ENCODE peak calls at places on chromosomes 12 and 14, in nine cellular contexts. V, U, F, L, Z, S, K, O and N are unnamed samples. For H3K27me3 and H3K36me3, the result is how much of the 10 kb centered on the place peaks cover.

GRCh38 chr12:26188132-26188531 is 7.2 kb upstream of the SSPN start:
- DNase-seq in V (no peak), U (no peak), F (no peak), L (no peak), Z (no peak), S (no peak), K (no peak), O (no peak), N (no peak)

GRCh38 chr14:52076334-52076733 is 7.5 kb upstream of the NID2 start:
- DNase-seq in V (no peak), U (peak), F (no peak), L (no peak), Z (no peak), S (no peak), K (no peak), O (no peak), N (no peak)

GRCh38 chr14:22178330-22178981 is 410.6 kb downstream of the DAD1 start:
- DNase-seq in V (no peak), U (no peak), F (no peak), L (no peak), Z (no peak), S (no peak), K (no peak), O (no peak), N (no peak)

GRCh38 chr12:15045451-15045850 is 72.6 kb downstream of the PDE6H start:
- DNase-seq in V (no peak), U (no peak), F (no peak), L (no peak), Z (no peak), S (no peak), K (no peak), O (no peak), N (no peak)

GRCh38 chr12:122955151-122955550 is 11.1 kb downstream of the ABCB9 start:
- DNase-seq in V (no peak), U (no peak), F (no peak), L (no peak), Z (no peak), S (no peak), K (no peak), O (no peak), N (no peak)

GRCh38 chr14:81516941-81517797 is 16.5 kb downstream of the SEL1L start:
- DNase-seq in V (no peak), U (no peak), F (peak), L (no peak), Z (no peak), S (peak), K (peak), O (no peak), N (no peak)

GRCh38 chr14:102293784-102294183 is 11.2 kb downstream of the MOK start:
- DNase-seq in V (no peak), U (no peak), F (no peak), L (no peak), Z (no peak), S (no peak), K (no peak), O (no peak), N (no peak)

GRCh38 chr14:38866461-38866860 is 236.6 kb downstream of the SEC23A start:
- DNase-seq in V (no peak), U (no peak), F (no peak), L (no peak), Z (no peak), S (no peak), K (no peak), O (no peak), N (no peak)

GRCh38 chr12:2640709-2641108 is 154.1 kb upstream of the FKBP4 start:
- DNase-seq in V (no peak), U (peak), F (peak), L (no peak), Z (no peak), S (no peak), K (no peak), O (peak), N (no peak)

GRCh38 chr12:22990501-22990900 is 365.5 kb downstream of the ETNK1 start:
- DNase-seq in V (no peak), U (no peak), F (no peak), L (no peak), Z (no peak), S (no peak), K (no peak), O (no peak), N (no peak)

GRCh38 chr12:51850933-51851244 is 2.4 kb upstream of the FIGNL2 start:
- DNase-seq in V (no peak), U (no peak), F (no peak), L (no peak), Z (no peak), S (no peak), K (no peak), O (no peak), N (no peak)
- H3K27me3 ChIP-seq in V (under half), U (under half), F (under half), L (under half), Z (under half), S (half or more), K (under half), O (under half), N (under half)

GRCh38 chr12:109961612-109962011 is 34.6 kb downstream of the GIT2 start:
- DNase-seq in V (no peak), U (no peak), F (no peak), L (no peak), Z (no peak), S (no peak), K (no peak), O (no peak), N (no peak)

GRCh38 chr12:109962388-109962787 is 33.8 kb downstream of the GIT2 start:
- DNase-seq in V (no peak), U (no peak), F (no peak), L (no peak), Z (no peak), S (no peak), K (no peak), O (no peak), N (no peak)

GRCh38 chr12:109963743-109964429 is 32.3 kb downstream of the GIT2 start:
- DNase-seq in V (no peak), U (peak), F (no peak), L (no peak), Z (no peak), S (no peak), K (peak), O (no peak), N (no peak)

GRCh38 chr12:109961201-109961600 is 35.0 kb downstream of the GIT2 start:
- DNase-seq in V (no peak), U (peak), F (no peak), L (no peak), Z (no peak), S (no peak), K (no peak), O (no peak), N (no peak)

DNA sequence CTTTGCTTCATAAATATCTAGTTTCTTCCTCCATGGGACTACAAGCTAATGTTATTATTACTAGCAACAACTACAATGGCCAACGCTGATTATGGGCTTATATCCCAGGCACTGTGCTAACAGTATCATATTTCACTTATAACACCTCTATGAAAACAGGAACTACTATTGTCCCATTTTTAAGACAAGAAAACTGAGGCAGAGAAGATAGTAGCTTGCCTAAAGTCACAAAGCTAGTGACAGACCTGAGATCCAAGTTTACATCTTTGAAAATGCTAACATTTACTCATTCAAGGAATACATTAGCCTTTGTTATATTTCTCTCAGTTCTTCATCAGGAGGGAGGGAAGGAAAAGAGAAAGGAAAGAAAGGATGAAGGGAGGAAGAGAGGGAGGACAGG is 32.8 kb downstream of the GIT2 start:
- DNase-seq in V (no peak), U (no peak), F (no peak), L (no peak), Z (no peak), S (no peak), K (no peak), O (no peak), N (no peak)
- H3K36me3 ChIP-seq in V (half or more), U (under half), F (under half), L (half or more), Z (half or more), S (under half), K (under half), O (under half), N (under half)

DNA sequence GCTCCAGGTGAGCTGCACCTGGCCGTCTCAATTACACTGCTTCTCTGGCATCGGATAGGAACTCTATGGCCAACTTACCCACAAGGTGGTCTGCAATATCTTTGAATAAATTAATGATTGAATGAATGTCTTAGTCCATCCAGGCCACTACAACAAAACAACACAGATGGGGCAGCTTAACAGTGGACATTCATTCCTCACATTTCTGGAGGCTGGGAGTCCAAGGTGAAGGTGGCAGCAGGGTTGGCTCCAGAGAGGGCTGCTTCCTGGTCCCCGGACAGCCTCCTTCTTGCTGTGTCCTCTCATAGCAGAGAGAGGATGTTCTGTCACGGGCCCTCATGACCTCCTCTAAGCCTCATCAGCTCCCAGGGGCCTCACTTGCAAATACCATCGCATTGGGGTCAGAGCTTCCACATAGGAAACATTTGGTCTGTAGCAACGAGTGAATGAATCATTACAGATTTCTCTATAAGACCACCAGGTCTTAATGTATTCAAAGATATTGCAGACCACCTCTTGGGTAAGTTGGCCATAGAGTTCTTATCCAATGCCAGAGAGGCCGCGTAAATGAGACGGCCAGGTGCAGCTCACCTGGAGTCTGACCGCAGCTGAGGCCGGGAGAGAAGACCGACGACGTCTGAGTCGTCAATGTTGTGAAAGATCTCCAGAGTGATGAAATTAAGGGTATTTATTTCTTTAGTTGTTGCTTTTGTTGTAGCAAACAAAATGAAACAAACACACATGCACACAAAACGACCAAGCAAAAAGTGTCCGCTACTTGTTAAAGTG is 182.7 kb upstream of the C14orf180 start:
- DNase-seq in V (no peak), U (no peak), F (no peak), L (no peak), Z (no peak), S (no peak), K (no peak), O (no peak), N (no peak)
- H3K27me3 ChIP-seq in V (under half), U (under half), F (under half), L (under half), Z (under half), S (under half), K (under half), O (under half), N (under half)

DNA sequence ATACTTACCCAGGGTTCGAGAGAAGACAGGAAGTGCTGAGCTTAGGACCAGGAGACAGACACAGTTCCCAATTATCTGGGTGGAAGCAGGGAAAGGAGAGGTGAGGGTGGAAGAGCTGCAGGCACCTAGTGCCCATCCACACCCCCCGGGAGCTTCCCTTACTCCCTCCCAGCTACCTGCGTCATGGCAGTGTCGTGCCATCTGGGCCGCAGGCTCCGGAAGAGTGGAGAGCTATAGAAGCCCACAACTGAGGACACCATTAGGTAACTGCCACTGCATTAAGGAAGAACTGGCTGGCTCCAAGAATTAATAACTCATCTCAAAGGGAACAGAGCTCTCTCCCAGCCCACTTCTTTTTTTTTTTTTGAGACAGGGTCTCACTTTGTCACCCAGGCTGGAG is 5.8 kb upstream of the DHH start:
- DNase-seq in V (no peak), U (no peak), F (no peak), L (no peak), Z (no peak), S (no peak), K (no peak), O (no peak), N (no peak)
- H3K36me3 ChIP-seq in V (half or more), U (under half), F (under half), L (half or more), Z (half or more), S (under half), K (under half), O (under half), N (under half)

GRCh38 chr12:113059071-113059595 is 2.6 kb downstream of the DTX1 start:
- DNase-seq in V (no peak), U (no peak), F (no peak), L (no peak), Z (no peak), S (no peak), K (no peak), O (no peak), N (no peak)
- H3K27me3 ChIP-seq in V (under half), U (under half), F (half or more), L (under half), Z (half or more), S (under half), K (under half), O (under half), N (under half)

GRCh38 chr14:55062517-55063351 is 11.3 kb downstream of the MAPK1IP1L start:
- DNase-seq in V (no peak), U (peak), F (no peak), L (no peak), Z (no peak), S (no peak), K (no peak), O (peak), N (no peak)
- H3K36me3 ChIP-seq in V (under half), U (under half), F (under half), L (under half), Z (half or more), S (under half), K (under half), O (under half), N (half or more)